ENCODE peak calls at places on chromosomes 3 and 15, in six cellular contexts. One of them, this sample, is unnamed.

GRCh38 chr15:76153241-76154197 is 93.7 kb downstream of the TMEM266 start:
- DNase-seq in nephron progenitor cell: no peak
- DNase-seq in ELR: no peak
- DNase-seq in Calu3: no peak
- DNase-seq in activated B cell treated with CpG ODN at 0.5 μM for 24 hours: no peak
- DNase-seq in stimulated activated CD4-positive, alpha-beta T cell treated with anti-CD3 and anti-CD28 coated beads, Interleukin-2, amount 100 ng/mL, for 48 hours: no peak
- DNase-seq in this sample: no peak

GRCh38 chr3:185915642-185916041 is 22.2 kb downstream of the TRA2B start:
- DNase-seq in nephron progenitor cell: no peak
- DNase-seq in ELR: no peak
- DNase-seq in Calu3: no peak
- DNase-seq in activated B cell treated with CpG ODN at 0.5 μM for 24 hours: no peak
- DNase-seq in stimulated activated CD4-positive, alpha-beta T cell treated with anti-CD3 and anti-CD28 coated beads, Interleukin-2, amount 100 ng/mL, for 48 hours: no peak
- DNase-seq in this sample: no peak

GRCh38 chr15:62821384-62822131 is 221.0 kb upstream of the TPM1 start:
- DNase-seq in nephron progenitor cell: no peak
- DNase-seq in ELR: no peak
- DNase-seq in Calu3: peak
- DNase-seq in activated B cell treated with CpG ODN at 0.5 μM for 24 hours: no peak
- DNase-seq in stimulated activated CD4-positive, alpha-beta T cell treated with anti-CD3 and anti-CD28 coated beads, Interleukin-2, amount 100 ng/mL, for 48 hours: no peak
- DNase-seq in this sample: no peak

GRCh38 chr3:42012935-42013651 is 51.2 kb upstream of the ULK4 start:
- DNase-seq in nephron progenitor cell: no peak
- DNase-seq in ELR: peak
- DNase-seq in Calu3: peak
- DNase-seq in activated B cell treated with CpG ODN at 0.5 μM for 24 hours: peak
- DNase-seq in stimulated activated CD4-positive, alpha-beta T cell treated with anti-CD3 and anti-CD28 coated beads, Interleukin-2, amount 100 ng/mL, for 48 hours: peak
- DNase-seq in this sample: no peak

GRCh38 chr3:107954845-107955244 is 136.0 kb downstream of the CD47 start:
- DNase-seq in nephron progenitor cell: no peak
- DNase-seq in ELR: no peak
- DNase-seq in Calu3: no peak
- DNase-seq in activated B cell treated with CpG ODN at 0.5 μM for 24 hours: no peak
- DNase-seq in stimulated activated CD4-positive, alpha-beta T cell treated with anti-CD3 and anti-CD28 coated beads, Interleukin-2, amount 100 ng/mL, for 48 hours: no peak
- DNase-seq in this sample: no peak

GRCh38 chr3:197224034-197224444 is 74.4 kb downstream of the DLG1 start:
- DNase-seq in nephron progenitor cell: no peak
- DNase-seq in ELR: peak
- DNase-seq in Calu3: peak
- DNase-seq in activated B cell treated with CpG ODN at 0.5 μM for 24 hours: no peak
- DNase-seq in stimulated activated CD4-positive, alpha-beta T cell treated with anti-CD3 and anti-CD28 coated beads, Interleukin-2, amount 100 ng/mL, for 48 hours: no peak
- DNase-seq in this sample: no peak

GRCh38 chr3:135325726-135326245 is 530.7 kb downstream of the EPHB1 start:
- DNase-seq in nephron progenitor cell: no peak
- DNase-seq in ELR: no peak
- DNase-seq in Calu3: no peak
- DNase-seq in activated B cell treated with CpG ODN at 0.5 μM for 24 hours: no peak
- DNase-seq in stimulated activated CD4-positive, alpha-beta T cell treated with anti-CD3 and anti-CD28 coated beads, Interleukin-2, amount 100 ng/mL, for 48 hours: no peak
- DNase-seq in this sample: no peak

GRCh38 chr3:65284971-65285370 is 597.2 kb upstream of the ADAMTS9 start:
- DNase-seq in nephron progenitor cell: no peak
- DNase-seq in ELR: no peak
- DNase-seq in Calu3: no peak
- DNase-seq in activated B cell treated with CpG ODN at 0.5 μM for 24 hours: no peak
- DNase-seq in stimulated activated CD4-positive, alpha-beta T cell treated with anti-CD3 and anti-CD28 coated beads, Interleukin-2, amount 100 ng/mL, for 48 hours: no peak
- DNase-seq in this sample: no peak

GRCh38 chr15:51181905-51182304 is 87.2 kb upstream of the TNFAIP8L3 start:
- DNase-seq in nephron progenitor cell: no peak
- DNase-seq in ELR: no peak
- DNase-seq in Calu3: no peak
- DNase-seq in activated B cell treated with CpG ODN at 0.5 μM for 24 hours: no peak
- DNase-seq in stimulated activated CD4-positive, alpha-beta T cell treated with anti-CD3 and anti-CD28 coated beads, Interleukin-2, amount 100 ng/mL, for 48 hours: no peak
- DNase-seq in this sample: no peak

GRCh38 chr3:102712896-102713295 is 278.1 kb downstream of the ZPLD1 start:
- DNase-seq in nephron progenitor cell: no peak
- DNase-seq in ELR: no peak
- DNase-seq in Calu3: no peak
- DNase-seq in activated B cell treated with CpG ODN at 0.5 μM for 24 hours: no peak
- DNase-seq in stimulated activated CD4-positive, alpha-beta T cell treated with anti-CD3 and anti-CD28 coated beads, Interleukin-2, amount 100 ng/mL, for 48 hours: no peak
- DNase-seq in this sample: no peak

GRCh38 chr3:188294823-188295487 is 141.0 kb downstream of the LPP start:
- DNase-seq in nephron progenitor cell: no peak
- DNase-seq in ELR: peak
- DNase-seq in Calu3: peak
- DNase-seq in activated B cell treated with CpG ODN at 0.5 μM for 24 hours: no peak
- DNase-seq in stimulated activated CD4-positive, alpha-beta T cell treated with anti-CD3 and anti-CD28 coated beads, Interleukin-2, amount 100 ng/mL, for 48 hours: no peak
- DNase-seq in this sample: no peak

GRCh38 chr3:8563597-8563996 is 62.0 kb downstream of the LMCD1 start:
- DNase-seq in nephron progenitor cell: no peak
- DNase-seq in ELR: no peak
- DNase-seq in Calu3: no peak
- DNase-seq in activated B cell treated with CpG ODN at 0.5 μM for 24 hours: no peak
- DNase-seq in stimulated activated CD4-positive, alpha-beta T cell treated with anti-CD3 and anti-CD28 coated beads, Interleukin-2, amount 100 ng/mL, for 48 hours: no peak
- DNase-seq in this sample: no peak

GRCh38 chr3:31064021-31064420 is 169.6 kb upstream of the GADL1 start:
- DNase-seq in nephron progenitor cell: no peak
- DNase-seq in ELR: peak
- DNase-seq in Calu3: no peak
- DNase-seq in activated B cell treated with CpG ODN at 0.5 μM for 24 hours: no peak
- DNase-seq in stimulated activated CD4-positive, alpha-beta T cell treated with anti-CD3 and anti-CD28 coated beads, Interleukin-2, amount 100 ng/mL, for 48 hours: no peak
- DNase-seq in this sample: no peak

GRCh38 chr15:100215031-100215842 is 126.5 kb downstream of the ADAMTS17 start:
- DNase-seq in nephron progenitor cell: no peak
- DNase-seq in ELR: no peak
- DNase-seq in Calu3: no peak
- DNase-seq in activated B cell treated with CpG ODN at 0.5 μM for 24 hours: no peak
- DNase-seq in stimulated activated CD4-positive, alpha-beta T cell treated with anti-CD3 and anti-CD28 coated beads, Interleukin-2, amount 100 ng/mL, for 48 hours: no peak
- DNase-seq in this sample: no peak

GRCh38 chr15:90774731-90775521 is 57.8 kb downstream of the BLM start:
- DNase-seq in nephron progenitor cell: no peak
- DNase-seq in ELR: peak
- DNase-seq in Calu3: no peak
- DNase-seq in activated B cell treated with CpG ODN at 0.5 μM for 24 hours: no peak
- DNase-seq in stimulated activated CD4-positive, alpha-beta T cell treated with anti-CD3 and anti-CD28 coated beads, Interleukin-2, amount 100 ng/mL, for 48 hours: no peak
- DNase-seq in this sample: no peak

GRCh38 chr3:134083008-134083407 is 53.3 kb upstream of the SLCO2A1 start:
- DNase-seq in nephron progenitor cell: no peak
- DNase-seq in ELR: no peak
- DNase-seq in Calu3: no peak
- DNase-seq in activated B cell treated with CpG ODN at 0.5 μM for 24 hours: no peak
- DNase-seq in stimulated activated CD4-positive, alpha-beta T cell treated with anti-CD3 and anti-CD28 coated beads, Interleukin-2, amount 100 ng/mL, for 48 hours: no peak
- DNase-seq in this sample: no peak

GRCh38 chr3:11770477-11771381 is 76.0 kb downstream of the TAMM41 start:
- DNase-seq in nephron progenitor cell: peak
- DNase-seq in ELR: peak
- DNase-seq in Calu3: peak
- DNase-seq in activated B cell treated with CpG ODN at 0.5 μM for 24 hours: peak
- DNase-seq in stimulated activated CD4-positive, alpha-beta T cell treated with anti-CD3 and anti-CD28 coated beads, Interleukin-2, amount 100 ng/mL, for 48 hours: peak
- DNase-seq in this sample: no peak

GRCh38 chr3:52293491-52294319 is 6.1 kb downstream of the GLYCTK start:
- DNase-seq in nephron progenitor cell: no peak
- DNase-seq in ELR: no peak
- DNase-seq in Calu3: no peak
- DNase-seq in activated B cell treated with CpG ODN at 0.5 μM for 24 hours: no peak
- DNase-seq in stimulated activated CD4-positive, alpha-beta T cell treated with anti-CD3 and anti-CD28 coated beads, Interleukin-2, amount 100 ng/mL, for 48 hours: no peak
- DNase-seq in this sample: no peak

GRCh38 chr3:24316887-24317383 is 177.7 kb downstream of the THRB start:
- DNase-seq in nephron progenitor cell: no peak
- DNase-seq in ELR: peak
- DNase-seq in Calu3: peak
- DNase-seq in activated B cell treated with CpG ODN at 0.5 μM for 24 hours: no peak
- DNase-seq in stimulated activated CD4-positive, alpha-beta T cell treated with anti-CD3 and anti-CD28 coated beads, Interleukin-2, amount 100 ng/mL, for 48 hours: no peak
- DNase-seq in this sample: no peak

GRCh38 chr3:83457516-83457915 is 1501.3 kb upstream of the CADM2 start:
- DNase-seq in nephron progenitor cell: no peak
- DNase-seq in ELR: no peak
- DNase-seq in Calu3: no peak
- DNase-seq in activated B cell treated with CpG ODN at 0.5 μM for 24 hours: no peak
- DNase-seq in stimulated activated CD4-positive, alpha-beta T cell treated with anti-CD3 and anti-CD28 coated beads, Interleukin-2, amount 100 ng/mL, for 48 hours: no peak
- DNase-seq in this sample: no peak

GRCh38 chr3:14467723-14468620 is 65.6 kb downstream of the SLC6A6 start:
- DNase-seq in nephron progenitor cell: peak
- DNase-seq in ELR: peak
- DNase-seq in Calu3: peak
- DNase-seq in activated B cell treated with CpG ODN at 0.5 μM for 24 hours: peak
- DNase-seq in stimulated activated CD4-positive, alpha-beta T cell treated with anti-CD3 and anti-CD28 coated beads, Interleukin-2, amount 100 ng/mL, for 48 hours: peak
- DNase-seq in this sample: no peak

GRCh38 chr3:42600958-42601675 is 631 bp downstream of the NKTR start:
- DNase-seq in nephron progenitor cell: no peak
- DNase-seq in ELR: peak
- DNase-seq in Calu3: peak
- DNase-seq in activated B cell treated with CpG ODN at 0.5 μM for 24 hours: no peak
- DNase-seq in stimulated activated CD4-positive, alpha-beta T cell treated with anti-CD3 and anti-CD28 coated beads, Interleukin-2, amount 100 ng/mL, for 48 hours: peak
- DNase-seq in this sample: no peak

GRCh38 chr3:14143271-14143605 is 18.4 kb downstream of the TMEM43 start:
- DNase-seq in nephron progenitor cell: no peak
- DNase-seq in ELR: peak
- DNase-seq in Calu3: no peak
- DNase-seq in activated B cell treated with CpG ODN at 0.5 μM for 24 hours: no peak
- DNase-seq in stimulated activated CD4-positive, alpha-beta T cell treated with anti-CD3 and anti-CD28 coated beads, Interleukin-2, amount 100 ng/mL, for 48 hours: no peak
- DNase-seq in this sample: no peak

GRCh38 chr3:191775451-191776233 is 314.7 kb downstream of the PYDC2 start:
- DNase-seq in nephron progenitor cell: no peak
- DNase-seq in ELR: peak
- DNase-seq in Calu3: no peak
- DNase-seq in activated B cell treated with CpG ODN at 0.5 μM for 24 hours: no peak
- DNase-seq in stimulated activated CD4-positive, alpha-beta T cell treated with anti-CD3 and anti-CD28 coated beads, Interleukin-2, amount 100 ng/mL, for 48 hours: no peak
- DNase-seq in this sample: no peak

GRCh38 chr15:99130314-99130713 is 25.4 kb downstream of the SYNM start:
- DNase-seq in nephron progenitor cell: no peak
- DNase-seq in ELR: no peak
- DNase-seq in Calu3: no peak
- DNase-seq in activated B cell treated with CpG ODN at 0.5 μM for 24 hours: no peak
- DNase-seq in stimulated activated CD4-positive, alpha-beta T cell treated with anti-CD3 and anti-CD28 coated beads, Interleukin-2, amount 100 ng/mL, for 48 hours: no peak
- DNase-seq in this sample: no peak